ENCODE peak calls at places on chromosomes 7 and 10, in four cellular contexts. I is psoas muscle, J is progenitor cell of endocrine pancreas, S is fibroblast of the aortic adventitia. O is an unnamed sample.
A peak's percentile ranks its signal among the peaks of the same experiment; 100 is the strongest.

GRCh38 chr7:138226001-138226476 is 149.8 kb downstream of the AKR1D1 start:
- DNase-seq in I (no peak), J (no peak), S (peak; percentile 14), O (no peak)

GRCh38 chr7:50564630-50565558 is at the start of gene DDC:
- DNase-seq in S (no peak), J (no peak), I (no peak), O (no peak)

GRCh38 chr10:19767876-19768275 is 48.4 kb upstream of the PLXDC2 start:
- DNase-seq in I (no peak), J (no peak), S (no peak), O (no peak)

GRCh38 chr7:139016931-139017511 is 18.8 kb downstream of the ZC3HAV1L start:
- DNase-seq in S (peak; percentile 77), J (peak; percentile 19), I (peak; percentile 35), O (peak; percentile 45)

GRCh38 chr7:131108212-131108980 is 219.3 kb upstream of the MKLN1 start:
- DNase-seq in S (peak; percentile 59), J (peak; percentile 13), I (peak; percentile 64), O (no peak)

GRCh38 chr7:115297651-115298050 is 375.8 kb downstream of the MDFIC start:
- DNase-seq in J (no peak), S (peak; percentile 76), I (no peak), O (peak; percentile 31)

GRCh38 chr10:79003183-79004100 is 65.3 kb upstream of the ZMIZ1 start:
- DNase-seq in J (no peak), I (no peak), S (no peak), O (no peak)

GRCh38 chr10:62715383-62715782 is 89.1 kb upstream of the ADO start:
- DNase-seq in S (no peak), J (no peak), I (no peak), O (no peak)

GRCh38 chr10:100462709-100463108 is at the start of gene WNT8B:
- DNase-seq in J (no peak), S (no peak), I (no peak), O (no peak)

GRCh38 chr7:130189281-130189782 is 15.9 kb downstream of the TMEM209 start:
- DNase-seq in S (peak; percentile 48), J (no peak), I (no peak), O (no peak)

GRCh38 chr10:122417667-122418066 is 36.8 kb upstream of the ARMS2 start:
- DNase-seq in J (no peak), S (peak; percentile 66), I (no peak), O (no peak)

GRCh38 chr7:3461923-3462322 is 160.9 kb downstream of the SDK1 start:
- DNase-seq in I (no peak), S (no peak), J (no peak), O (no peak)

GRCh38 chr10:102505462-102506115 is 1.8 kb downstream of the SUFU start:
- DNase-seq in I (peak; percentile 34), S (no peak), J (no peak), O (no peak)

GRCh38 chr7:10257438-10257837 is 716.2 kb upstream of the PHF14 start:
- DNase-seq in J (no peak), I (no peak), S (no peak), O (no peak)

GRCh38 chr10:110664483-110665420 is 20.6 kb downstream of the RBM20 start:
- DNase-seq in I (no peak), J (no peak), S (peak; percentile 86), O (no peak)

GRCh38 chr7:102193806-102194205 is 92.9 kb upstream of the SH2B2 start:
- DNase-seq in I (no peak), S (no peak), J (no peak), O (no peak)

GRCh38 chr10:29119374-29119773 is 169.5 kb upstream of the LYZL1 start:
- DNase-seq in J (peak; percentile 34), S (no peak), I (no peak), O (no peak)

GRCh38 chr7:18708204-18708603 is 212.7 kb downstream of the HDAC9 start:
- DNase-seq in J (no peak), I (no peak), S (no peak), O (no peak)

DNA sequence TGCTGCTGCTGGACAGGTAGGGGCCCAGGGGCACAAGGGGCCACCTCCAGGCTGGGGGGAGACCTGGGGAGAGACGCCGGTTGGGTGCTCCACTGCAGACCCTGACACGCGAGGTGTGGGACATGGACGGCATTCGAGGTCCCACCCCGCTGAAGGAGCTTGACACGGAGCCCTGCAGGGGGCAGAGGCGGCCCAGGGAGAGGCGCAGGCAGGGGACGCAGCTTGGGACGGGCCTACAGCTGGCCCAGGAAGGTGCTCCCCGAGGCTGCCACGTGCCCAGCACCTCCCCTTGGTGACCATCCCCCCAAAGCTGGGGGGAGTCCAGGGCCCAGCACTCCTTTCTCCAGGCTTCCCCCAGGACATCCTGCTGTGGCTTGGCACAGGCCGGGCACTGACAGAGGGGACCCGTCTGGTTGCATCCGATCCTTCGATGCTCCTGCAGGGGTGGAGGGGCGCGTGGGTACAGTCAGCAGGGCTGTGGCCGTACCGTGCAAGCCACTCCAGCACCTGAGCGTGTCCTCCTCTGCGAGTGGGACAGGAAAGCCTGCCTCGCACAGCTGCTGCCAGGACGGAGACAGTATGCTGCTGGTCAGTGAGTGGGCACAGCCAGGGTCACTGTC is 174.4 kb downstream of the ELFN1 start:
- DNase-seq in I (no peak), S (no peak), J (no peak), O (no peak)
- TF ChIP-seq CTCF in I (no peak), S (no peak), J (no peak), O (no peak)

GRCh38 chr10:73019100-73019499 is 64.5 kb upstream of the PLA2G12B start:
- DNase-seq in I (no peak), S (no peak), J (no peak), O (no peak)
- TF ChIP-seq CTCF in I (no peak), S (no peak), J (no peak), O (no peak)

DNA sequence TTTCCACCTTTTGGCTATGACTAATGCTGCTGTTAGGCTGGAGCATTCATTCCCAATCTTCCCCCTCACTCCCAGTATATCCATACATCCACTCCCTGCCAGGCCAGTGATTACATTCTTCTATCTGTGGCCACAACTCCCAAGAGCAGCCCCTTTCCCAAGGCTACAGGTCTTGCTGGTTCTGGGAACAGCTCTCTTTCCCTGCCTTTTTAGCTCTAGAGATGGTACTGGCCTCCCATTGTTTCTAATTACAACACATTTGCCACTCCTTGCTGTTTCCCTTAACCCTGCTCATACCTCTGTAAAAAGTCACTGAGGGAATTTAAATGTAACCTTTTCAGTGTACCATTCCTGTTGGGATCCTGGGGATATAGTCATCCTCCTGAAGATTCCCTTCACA is 28.2 kb downstream of the SFR1 start:
- DNase-seq in S (no peak), I (no peak), J (no peak), O (no peak)
- TF ChIP-seq CTCF in S (no peak), I (no peak), J (no peak), O (no peak)

GRCh38 chr10:131310904-131311660 is 439 bp downstream of the TCERG1L start:
- DNase-seq in S (no peak), J (peak; percentile 28), I (no peak), O (no peak)

GRCh38 chr10:131314148-131314547 is 2.6 kb upstream of the TCERG1L start:
- DNase-seq in S (no peak), J (no peak), I (no peak), O (no peak)

GRCh38 chr10:131311661-131312260 is at the start of gene TCERG1L:
- DNase-seq in S (no peak), I (no peak), J (peak; percentile 66), O (no peak)

GRCh38 chr10:131313377-131313776 is 1.9 kb upstream of the TCERG1L start:
- DNase-seq in S (no peak), J (no peak), I (no peak), O (no peak)

DNA sequence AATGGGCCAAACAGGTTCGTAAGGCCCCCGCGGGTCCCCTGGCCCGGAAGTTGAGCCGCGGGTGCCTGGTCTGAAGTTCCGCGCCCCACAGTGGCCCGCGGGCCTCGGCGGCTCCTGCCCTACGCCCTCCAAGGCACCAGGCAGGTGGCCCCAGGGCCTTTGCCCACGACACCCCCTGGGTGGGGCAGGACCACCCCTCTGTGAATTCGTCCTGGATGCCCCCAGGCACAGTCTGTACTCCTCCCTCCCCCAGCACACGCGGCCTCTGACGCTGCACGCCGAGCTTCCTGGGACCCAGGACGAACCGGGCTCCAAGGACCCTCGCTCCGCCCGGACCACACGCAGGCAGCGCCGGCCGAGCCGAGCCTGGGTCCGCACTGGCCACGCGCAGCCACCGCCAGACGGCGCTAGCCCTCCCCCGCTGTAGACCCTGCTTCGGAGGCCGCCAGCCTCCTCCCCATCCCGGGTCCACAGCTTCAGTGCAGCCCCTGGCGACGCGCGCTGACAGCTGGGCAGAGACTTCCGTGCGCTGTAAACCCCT is 810 bp upstream of the TCERG1L start:
- DNase-seq in I (no peak), S (no peak), J (peak; percentile 67), O (no peak)
- TF ChIP-seq CTCF in I (no peak), S (no peak), J (peak; percentile 93), O (no peak)

GRCh38 chr10:73814896-73815718 is 3.7 kb upstream of the NDST2 start:
- DNase-seq in J (no peak), S (no peak), I (no peak), O (no peak)
- TF ChIP-seq CTCF in J (peak; percentile 16), S (peak; percentile 25), I (peak; percentile 4), O (no peak)

GRCh38 chr10:37263304-37263703 is 137.9 kb downstream of the ANKRD30A start:
- DNase-seq in S (no peak), J (no peak), I (no peak), O (no peak)
- TF ChIP-seq CTCF in S (no peak), J (no peak), I (no peak), O (no peak)

GRCh38 chr7:34759477-34760125 is 101.6 kb downstream of the NPSR1 start:
- DNase-seq in S (peak; percentile 52), I (no peak), J (no peak), O (no peak)
- TF ChIP-seq CTCF in S (peak; percentile 71), I (peak; percentile 29), J (peak; percentile 67), O (no peak)

DNA sequence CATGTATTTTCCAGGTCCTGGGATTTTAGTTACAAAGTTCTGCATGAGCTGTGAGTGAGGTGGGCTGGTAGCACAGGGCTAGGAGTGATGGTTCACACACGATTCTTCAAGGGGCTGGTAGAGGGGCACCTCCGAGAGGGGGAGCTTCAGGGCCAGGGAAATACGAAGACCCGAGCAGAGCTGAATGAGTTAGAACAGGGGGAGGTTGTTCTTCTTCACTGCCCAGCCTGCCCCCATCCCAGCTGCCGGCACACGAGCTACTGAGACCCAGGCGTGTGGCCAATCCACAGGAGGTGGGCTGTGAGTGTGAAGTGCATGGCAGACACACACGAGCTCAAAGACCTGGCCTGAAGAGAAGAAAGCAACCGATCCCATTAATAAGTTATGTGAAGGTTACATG is 256.1 kb upstream of the ZNF32 start:
- DNase-seq in J (no peak), I (no peak), S (no peak), O (no peak)
- TF ChIP-seq CTCF in J (no peak), I (no peak), S (no peak), O (no peak)

O was measured in lung.